ENCODE peak calls at places on chromosomes 12 and 14, in six cellular contexts. G is NCI-H146, F is PC-9, N is NCI-H460, W is NCI-H510A treated with DMSO at 0.1 percent for 48 hours, A is WERI-Rb-1. H is an unnamed sample.

GRCh38 chr14:68627868-68628604 is 164.8 kb downstream of the ZFP36L1 start:
- DNase-seq in F (peak), N (no peak), G (peak), W (no peak), A (no peak), H (peak)

GRCh38 chr12:46507766-46508165 is 135.2 kb upstream of the SLC38A2 start:
- DNase-seq in F (no peak), N (no peak), G (no peak), W (no peak), A (no peak), H (no peak)

GRCh38 chr12:124306686-124307555 is 12.0 kb downstream of the RFLNA start:
- DNase-seq in N (no peak), A (no peak), F (no peak), G (no peak), W (no peak), H (no peak)

GRCh38 chr12:51687142-51687935 is 96.3 kb downstream of the SCN8A start:
- DNase-seq in F (no peak), A (no peak), N (no peak), G (no peak), W (no peak), H (no peak)

GRCh38 chr12:122406701-122407154 is 15.7 kb downstream of the CLIP1 start:
- DNase-seq in W (no peak), A (no peak), F (no peak), G (no peak), N (peak), H (no peak)

GRCh38 chr12:64792128-64792527 is 32.3 kb upstream of the TBC1D30 start:
- DNase-seq in N (no peak), G (no peak), W (no peak), A (no peak), F (no peak), H (no peak)

GRCh38 chr12:92810370-92810769 is 107.6 kb downstream of the PLEKHG7 start:
- DNase-seq in W (no peak), N (no peak), F (no peak), A (no peak), G (no peak), H (no peak)

GRCh38 chr14:94483071-94483451 is 7.1 kb upstream of the SERPINA9 start:
- DNase-seq in N (no peak), F (no peak), A (no peak), W (no peak), G (no peak), H (no peak)

GRCh38 chr12:16555630-16556029 is 50.3 kb downstream of the LMO3 start:
- DNase-seq in A (no peak), G (no peak), W (no peak), F (no peak), N (no peak), H (no peak)